ENCODE peak calls at places on chromosomes 16 and 17, in six cellular contexts. One of them, this sample, is unnamed.

GRCh38 chr17:50260501-50260911 is 13.8 kb upstream of the TMEM92 start:
- DNase-seq in neuronal stem cell: no peak
- DNase-seq in IMR-90: no peak
- DNase-seq in H1: no peak
- DNase-seq in mesenchymal stem cell: no peak
- DNase-seq in trophoblast cell: no peak
- DNase-seq in this sample: no peak

GRCh38 chr17:28854457-28855382 is at the start of gene ERAL1:
- DNase-seq in neuronal stem cell: peak
- DNase-seq in IMR-90: peak
- DNase-seq in H1: peak
- DNase-seq in mesenchymal stem cell: peak
- DNase-seq in trophoblast cell: peak
- DNase-seq in this sample: peak

GRCh38 chr16:67989322-67990017 is 9.2 kb upstream of the DPEP3 start:
- DNase-seq in neuronal stem cell: no peak
- DNase-seq in IMR-90: no peak
- DNase-seq in H1: no peak
- DNase-seq in mesenchymal stem cell: no peak
- DNase-seq in trophoblast cell: no peak
- DNase-seq in this sample: no peak

GRCh38 chr16:84484579-84485254 is 19.7 kb downstream of the MEAK7 start:
- DNase-seq in neuronal stem cell: no peak
- DNase-seq in IMR-90: peak
- DNase-seq in H1: peak
- DNase-seq in mesenchymal stem cell: peak
- DNase-seq in trophoblast cell: peak
- DNase-seq in this sample: peak

GRCh38 chr17:16283705-16284104 is 66.7 kb downstream of the PIGL start:
- DNase-seq in neuronal stem cell: no peak
- DNase-seq in IMR-90: peak
- DNase-seq in H1: no peak
- DNase-seq in mesenchymal stem cell: peak
- DNase-seq in trophoblast cell: peak
- DNase-seq in this sample: no peak

GRCh38 chr17:40791808-40792436 is 7.8 kb downstream of the KRT28 start:
- DNase-seq in neuronal stem cell: peak
- DNase-seq in IMR-90: peak
- DNase-seq in H1: no peak
- DNase-seq in mesenchymal stem cell: peak
- DNase-seq in trophoblast cell: peak
- DNase-seq in this sample: peak

GRCh38 chr17:27647755-27648154 is 16.8 kb downstream of the LGALS9 start:
- DNase-seq in neuronal stem cell: no peak
- DNase-seq in IMR-90: no peak
- DNase-seq in H1: no peak
- DNase-seq in mesenchymal stem cell: no peak
- DNase-seq in trophoblast cell: no peak
- DNase-seq in this sample: no peak

GRCh38 chr16:89489731-89490385 is 503 bp downstream of the ANKRD11 start:
- DNase-seq in neuronal stem cell: no peak
- DNase-seq in IMR-90: no peak
- DNase-seq in H1: no peak
- DNase-seq in mesenchymal stem cell: no peak
- DNase-seq in trophoblast cell: no peak
- DNase-seq in this sample: no peak

GRCh38 chr16:69910964-69911363 is 40.2 kb upstream of the CLEC18A start:
- DNase-seq in neuronal stem cell: no peak
- DNase-seq in IMR-90: no peak
- DNase-seq in H1: no peak
- DNase-seq in mesenchymal stem cell: no peak
- DNase-seq in trophoblast cell: no peak
- DNase-seq in this sample: no peak

DNA sequence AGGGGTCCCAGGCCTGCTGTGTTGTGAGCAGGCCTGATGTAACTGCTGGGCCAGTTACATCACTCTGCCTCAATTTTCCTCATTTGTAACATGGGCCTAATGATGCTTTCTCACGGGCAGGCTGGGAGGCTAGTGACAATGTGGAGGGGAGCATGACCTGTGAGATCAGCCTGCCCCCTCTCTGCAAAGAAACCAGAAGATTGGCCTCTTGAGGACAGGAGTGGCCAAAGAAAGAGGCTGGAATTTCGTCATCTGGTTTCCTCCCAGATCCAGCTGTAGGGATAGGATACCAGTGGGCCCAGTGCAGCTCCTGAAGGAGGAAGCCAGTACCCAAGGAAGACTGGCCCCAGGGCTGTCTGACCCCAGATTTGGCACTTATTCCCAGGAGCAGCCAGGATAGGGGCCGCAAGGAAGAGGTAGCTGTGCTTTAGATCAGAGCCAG is 615 bp upstream of the SREBF1 start:
- DNase-seq in neuronal stem cell: no peak
- DNase-seq in IMR-90: peak
- DNase-seq in H1: no peak
- DNase-seq in mesenchymal stem cell: peak
- DNase-seq in trophoblast cell: peak
- DNase-seq in this sample: peak
- H2AK5ac ChIP-seq in neuronal stem cell: peak
- H2AK5ac ChIP-seq in IMR-90: peak
- H2AK5ac ChIP-seq in H1: peak
- H2AK5ac ChIP-seq in mesenchymal stem cell: peak
- H2AK5ac ChIP-seq in trophoblast cell: peak
- H2AK5ac ChIP-seq in this sample: peak

GRCh38 chr17:73642659-73643011 is 1.6 kb downstream of the SDK2 start:
- DNase-seq in neuronal stem cell: no peak
- DNase-seq in IMR-90: no peak
- DNase-seq in H1: no peak
- DNase-seq in mesenchymal stem cell: no peak
- DNase-seq in trophoblast cell: no peak
- DNase-seq in this sample: no peak

GRCh38 chr17:73645050-73645871 is 1.0 kb upstream of the SDK2 start:
- DNase-seq in neuronal stem cell: peak
- DNase-seq in IMR-90: no peak
- DNase-seq in H1: no peak
- DNase-seq in mesenchymal stem cell: peak
- DNase-seq in trophoblast cell: peak
- DNase-seq in this sample: peak

GRCh38 chr17:73643846-73644144 is 450 bp downstream of the SDK2 start:
- DNase-seq in neuronal stem cell: no peak
- DNase-seq in IMR-90: no peak
- DNase-seq in H1: no peak
- DNase-seq in mesenchymal stem cell: no peak
- DNase-seq in trophoblast cell: no peak
- DNase-seq in this sample: no peak

GRCh38 chr17:73643012-73643845 is 1.0 kb downstream of the SDK2 start:
- DNase-seq in neuronal stem cell: peak
- DNase-seq in IMR-90: no peak
- DNase-seq in H1: peak
- DNase-seq in mesenchymal stem cell: peak
- DNase-seq in trophoblast cell: peak
- DNase-seq in this sample: peak

DNA sequence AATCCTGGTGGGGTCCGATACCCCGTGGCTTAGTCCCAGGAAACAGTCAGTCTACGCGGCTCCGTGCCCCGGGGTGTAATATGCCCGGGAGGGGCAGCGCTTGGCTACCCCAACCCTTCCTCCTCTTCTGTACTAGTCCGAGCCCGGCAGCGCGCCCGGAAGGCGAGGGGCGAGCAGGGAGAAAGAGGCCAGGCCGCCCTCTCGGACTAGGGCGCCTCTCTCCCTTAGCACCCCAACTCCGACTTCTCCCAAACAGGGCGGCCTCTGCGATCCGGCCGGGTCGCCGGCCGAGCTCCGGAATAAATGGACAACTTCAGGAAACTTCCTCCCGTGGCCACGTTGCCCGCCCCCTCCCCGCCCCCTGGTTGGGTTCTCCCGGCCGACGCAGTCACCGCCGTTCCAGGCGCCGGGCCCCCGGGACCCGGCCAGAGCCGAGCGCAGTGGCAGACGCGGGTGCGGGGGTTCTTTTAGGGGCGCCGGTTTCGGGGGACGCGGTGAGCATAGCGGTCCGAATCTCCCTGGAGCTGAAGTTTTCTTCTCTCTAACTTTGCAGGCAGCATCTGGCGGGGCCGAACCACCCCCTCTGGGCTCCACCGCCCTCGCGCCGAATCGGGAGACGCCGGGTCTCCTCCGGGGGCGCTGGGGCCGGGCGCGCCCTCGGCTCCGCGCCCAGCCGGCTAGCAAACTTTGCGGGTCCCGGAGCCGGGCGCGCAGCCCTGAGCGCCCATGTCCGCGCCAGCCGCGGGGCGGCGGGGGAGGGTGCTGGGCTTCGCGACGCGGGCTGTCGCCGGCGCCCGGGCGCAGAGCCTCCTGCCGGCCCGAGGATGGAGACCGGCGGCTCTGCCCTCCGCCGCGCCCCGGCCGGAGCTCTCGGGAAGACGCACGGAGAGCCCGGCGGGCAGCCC is at the start of gene SDK2:
- DNase-seq in neuronal stem cell: peak
- DNase-seq in IMR-90: no peak
- DNase-seq in H1: peak
- DNase-seq in mesenchymal stem cell: peak
- DNase-seq in trophoblast cell: no peak
- DNase-seq in this sample: peak
- H3K4me3 ChIP-seq in neuronal stem cell: peak
- H3K4me3 ChIP-seq in IMR-90: no peak
- H3K4me3 ChIP-seq in H1: peak
- H3K4me3 ChIP-seq in mesenchymal stem cell: peak
- H3K4me3 ChIP-seq in trophoblast cell: peak
- H3K4me3 ChIP-seq in this sample: peak

DNA sequence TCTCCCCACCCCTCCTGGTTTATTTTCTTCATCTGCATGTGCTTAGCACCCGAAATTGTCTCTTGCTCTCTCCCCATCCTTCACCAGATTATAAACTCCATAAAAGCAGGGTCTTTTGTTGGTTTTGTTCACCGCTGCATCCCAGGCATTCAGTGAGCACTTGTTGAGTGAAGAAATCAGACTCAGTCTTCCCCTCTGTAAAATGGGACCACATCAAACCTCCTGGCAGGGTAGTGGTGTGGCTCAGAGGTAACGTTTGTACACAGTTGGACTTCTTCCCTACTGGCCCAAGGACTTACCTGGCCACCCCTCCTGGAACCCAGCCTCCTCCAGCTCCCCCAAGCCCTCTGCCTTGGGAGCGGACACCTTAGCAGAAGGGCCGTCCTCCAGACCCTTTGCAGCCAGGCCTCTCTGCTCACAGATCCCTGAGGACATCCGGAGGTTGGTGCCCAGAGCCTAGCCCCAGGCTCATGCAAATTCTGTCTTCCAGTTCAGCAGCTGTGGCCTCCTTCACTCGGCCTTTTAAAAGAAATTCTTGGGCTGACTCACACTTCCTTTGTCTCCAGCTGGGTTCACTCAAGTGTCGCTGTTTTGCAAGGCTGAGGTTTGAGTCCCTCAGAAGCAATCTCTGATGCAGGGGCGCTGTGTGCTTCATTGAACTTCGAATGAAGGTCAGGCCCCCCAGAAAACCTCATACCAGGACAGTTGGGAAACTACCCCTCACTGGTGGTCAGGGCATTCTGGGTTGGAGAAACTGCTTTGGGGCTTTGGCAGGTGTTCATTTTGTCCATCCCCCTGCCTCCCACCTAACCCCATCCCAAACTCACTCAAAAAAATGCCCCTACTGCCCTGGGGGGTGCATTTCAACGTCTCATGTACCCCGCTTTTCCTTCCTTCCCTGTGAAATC is 16.8 kb upstream of the RMI2 start:
- DNase-seq in neuronal stem cell: peak
- DNase-seq in IMR-90: peak
- DNase-seq in H1: peak
- DNase-seq in mesenchymal stem cell: peak
- DNase-seq in trophoblast cell: peak
- DNase-seq in this sample: peak
- H2AK5ac ChIP-seq in neuronal stem cell: no peak
- H2AK5ac ChIP-seq in IMR-90: peak
- H2AK5ac ChIP-seq in H1: peak
- H2AK5ac ChIP-seq in mesenchymal stem cell: peak
- H2AK5ac ChIP-seq in trophoblast cell: peak
- H2AK5ac ChIP-seq in this sample: peak

DNA sequence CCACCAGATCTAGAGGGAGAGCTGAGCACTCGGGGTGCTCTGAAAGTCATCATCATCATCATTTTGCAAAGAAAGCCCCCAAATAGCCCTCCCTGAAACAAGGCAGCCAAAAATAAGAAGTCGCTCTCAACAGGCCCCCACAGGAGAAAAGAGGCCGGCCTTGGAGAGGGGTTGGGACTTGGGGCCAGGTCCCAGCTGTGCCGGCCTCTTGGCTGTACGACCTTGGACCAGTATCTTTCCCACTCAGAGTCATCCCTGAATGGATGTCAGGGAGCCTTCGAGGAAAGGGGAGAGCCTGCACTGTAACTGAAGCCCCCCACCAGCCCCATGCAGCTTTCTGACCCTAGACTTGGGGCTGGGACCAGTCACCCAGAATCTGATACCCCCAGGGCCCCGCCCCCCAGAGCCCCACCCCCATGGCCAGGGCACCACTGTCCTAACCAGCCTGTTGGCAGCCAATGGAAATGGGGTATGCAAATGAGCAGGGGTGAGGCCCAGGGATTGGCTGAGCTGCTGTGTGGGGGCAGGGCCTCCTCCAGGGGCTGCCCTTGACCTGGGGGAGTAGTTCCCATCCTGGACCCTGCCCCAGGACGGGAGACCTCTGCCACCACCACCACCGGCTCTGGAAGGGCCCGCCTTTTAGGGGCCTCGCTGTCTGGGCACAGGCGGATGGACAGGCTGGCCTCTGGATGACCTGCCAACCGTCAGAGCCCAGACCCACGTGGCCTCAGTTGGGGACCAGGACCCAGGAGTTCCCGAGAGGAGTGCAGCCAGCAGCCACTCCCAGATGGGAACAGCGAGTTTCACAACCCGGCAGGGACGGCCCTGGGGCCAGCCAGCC is 15.4 kb downstream of the ZFPM1 start:
- DNase-seq in neuronal stem cell: peak
- DNase-seq in IMR-90: peak
- DNase-seq in H1: peak
- DNase-seq in mesenchymal stem cell: peak
- DNase-seq in trophoblast cell: no peak
- DNase-seq in this sample: peak
- H3K4me3 ChIP-seq in neuronal stem cell: no peak
- H3K4me3 ChIP-seq in IMR-90: no peak
- H3K4me3 ChIP-seq in H1: peak
- H3K4me3 ChIP-seq in mesenchymal stem cell: no peak
- H3K4me3 ChIP-seq in trophoblast cell: no peak
- H3K4me3 ChIP-seq in this sample: no peak